ENCODE peak calls at places on chromosome 5, in seven cellular contexts. One of them, this sample, is unnamed.

GRCh38 chr5:158313739-158314464 is 455.0 kb upstream of the CLINT1 start:
- DNase-seq in A673: no peak
- DNase-seq in OCI-LY7: no peak
- DNase-seq in GM23248: peak; percentile 34
- DNase-seq in mesendoderm: peak; percentile 66
- DNase-seq in effector memory CD4-positive, alpha-beta T cell: no peak
- DNase-seq in CD8-positive, alpha-beta memory T cell: no peak
- DNase-seq in this sample: no peak

GRCh38 chr5:132003170-132003744 is 8.2 kb downstream of the ACSL6 start:
- DNase-seq in OCI-LY7: no peak
- DNase-seq in effector memory CD4-positive, alpha-beta T cell: no peak
- DNase-seq in GM23248: peak; percentile 26
- DNase-seq in mesendoderm: peak; percentile 90
- DNase-seq in CD8-positive, alpha-beta memory T cell: no peak
- DNase-seq in A673: no peak
- DNase-seq in this sample: peak; percentile 48

GRCh38 chr5:97544279-97545077 is 361.4 kb upstream of the RIOK2 start:
- DNase-seq in mesendoderm: peak; percentile 42
- DNase-seq in effector memory CD4-positive, alpha-beta T cell: no peak
- DNase-seq in OCI-LY7: no peak
- DNase-seq in GM23248: peak; percentile 49
- DNase-seq in A673: no peak
- DNase-seq in CD8-positive, alpha-beta memory T cell: no peak
- DNase-seq in this sample: no peak

GRCh38 chr5:158660726-158661125 is 439.0 kb downstream of the EBF1 start:
- DNase-seq in OCI-LY7: no peak
- DNase-seq in effector memory CD4-positive, alpha-beta T cell: no peak
- DNase-seq in A673: no peak
- DNase-seq in CD8-positive, alpha-beta memory T cell: no peak
- DNase-seq in GM23248: peak; percentile 86
- DNase-seq in mesendoderm: no peak
- DNase-seq in this sample: no peak

GRCh38 chr5:149273950-149274349 is 2.3 kb downstream of the AFAP1L1 start:
- DNase-seq in A673: no peak
- DNase-seq in CD8-positive, alpha-beta memory T cell: no peak
- DNase-seq in GM23248: no peak
- DNase-seq in OCI-LY7: no peak
- DNase-seq in effector memory CD4-positive, alpha-beta T cell: no peak
- DNase-seq in mesendoderm: peak; percentile 76
- DNase-seq in this sample: no peak

GRCh38 chr5:89342106-89342876 is 459.3 kb upstream of the MEF2C start:
- DNase-seq in GM23248: peak; percentile 94
- DNase-seq in CD8-positive, alpha-beta memory T cell: no peak
- DNase-seq in effector memory CD4-positive, alpha-beta T cell: no peak
- DNase-seq in mesendoderm: no peak
- DNase-seq in A673: peak; percentile 15
- DNase-seq in OCI-LY7: no peak
- DNase-seq in this sample: no peak

GRCh38 chr5:31059889-31060288 is 133.6 kb upstream of the CDH6 start:
- DNase-seq in mesendoderm: no peak
- DNase-seq in effector memory CD4-positive, alpha-beta T cell: no peak
- DNase-seq in A673: peak; percentile 56
- DNase-seq in OCI-LY7: no peak
- DNase-seq in CD8-positive, alpha-beta memory T cell: no peak
- DNase-seq in GM23248: peak; percentile 6
- DNase-seq in this sample: no peak

GRCh38 chr5:168260353-168261211 is 30.9 kb upstream of the WWC1 start:
- DNase-seq in A673: no peak
- DNase-seq in OCI-LY7: no peak
- DNase-seq in effector memory CD4-positive, alpha-beta T cell: no peak
- DNase-seq in mesendoderm: no peak
- DNase-seq in GM23248: no peak
- DNase-seq in CD8-positive, alpha-beta memory T cell: no peak
- DNase-seq in this sample: no peak

GRCh38 chr5:120624021-120624563 is 160.0 kb downstream of the PRR16 start:
- DNase-seq in OCI-LY7: no peak
- DNase-seq in CD8-positive, alpha-beta memory T cell: no peak
- DNase-seq in mesendoderm: no peak
- DNase-seq in GM23248: peak; percentile 58
- DNase-seq in A673: peak; percentile 1
- DNase-seq in effector memory CD4-positive, alpha-beta T cell: no peak
- DNase-seq in this sample: no peak

GRCh38 chr5:134090482-134090881 is 24.0 kb upstream of the TCF7 start:
- DNase-seq in mesendoderm: no peak
- DNase-seq in OCI-LY7: peak; percentile 45
- DNase-seq in effector memory CD4-positive, alpha-beta T cell: no peak
- DNase-seq in A673: no peak
- DNase-seq in GM23248: no peak
- DNase-seq in CD8-positive, alpha-beta memory T cell: no peak
- DNase-seq in this sample: no peak

GRCh38 chr5:14165375-14166091 is 22.4 kb downstream of the TRIO start:
- DNase-seq in effector memory CD4-positive, alpha-beta T cell: no peak
- DNase-seq in CD8-positive, alpha-beta memory T cell: no peak
- DNase-seq in OCI-LY7: no peak
- DNase-seq in mesendoderm: peak; percentile 87
- DNase-seq in GM23248: peak; percentile 78
- DNase-seq in A673: no peak
- DNase-seq in this sample: no peak

GRCh38 chr5:144183254-144183889 is 12.7 kb downstream of the KCTD16 start:
- DNase-seq in mesendoderm: no peak
- DNase-seq in A673: peak; percentile 33
- DNase-seq in effector memory CD4-positive, alpha-beta T cell: no peak
- DNase-seq in CD8-positive, alpha-beta memory T cell: no peak
- DNase-seq in GM23248: peak; percentile 82
- DNase-seq in OCI-LY7: peak; percentile 51
- DNase-seq in this sample: no peak

GRCh38 chr5:97420646-97421045 is 237.6 kb upstream of the RIOK2 start:
- DNase-seq in A673: no peak
- DNase-seq in OCI-LY7: no peak
- DNase-seq in CD8-positive, alpha-beta memory T cell: no peak
- DNase-seq in GM23248: no peak
- DNase-seq in effector memory CD4-positive, alpha-beta T cell: no peak
- DNase-seq in mesendoderm: no peak
- DNase-seq in this sample: no peak

GRCh38 chr5:10726179-10726912 is 34.7 kb downstream of the DAP start:
- DNase-seq in mesendoderm: no peak
- DNase-seq in A673: no peak
- DNase-seq in effector memory CD4-positive, alpha-beta T cell: no peak
- DNase-seq in OCI-LY7: no peak
- DNase-seq in CD8-positive, alpha-beta memory T cell: no peak
- DNase-seq in GM23248: no peak
- DNase-seq in this sample: no peak

GRCh38 chr5:144742376-144742775 is 571.7 kb downstream of the KCTD16 start:
- DNase-seq in CD8-positive, alpha-beta memory T cell: no peak
- DNase-seq in effector memory CD4-positive, alpha-beta T cell: no peak
- DNase-seq in OCI-LY7: no peak
- DNase-seq in GM23248: no peak
- DNase-seq in mesendoderm: peak; percentile 47
- DNase-seq in A673: no peak
- DNase-seq in this sample: no peak

GRCh38 chr5:149429839-149430721 is 51.0 kb upstream of the IL17B start:
- DNase-seq in GM23248: no peak
- DNase-seq in effector memory CD4-positive, alpha-beta T cell: no peak
- DNase-seq in CD8-positive, alpha-beta memory T cell: no peak
- DNase-seq in mesendoderm: peak; percentile 95
- DNase-seq in OCI-LY7: peak; percentile 42
- DNase-seq in A673: no peak
- DNase-seq in this sample: no peak

GRCh38 chr5:9430306-9430705 is 115.6 kb downstream of the SEMA5A start:
- DNase-seq in A673: no peak
- DNase-seq in OCI-LY7: no peak
- DNase-seq in mesendoderm: no peak
- DNase-seq in CD8-positive, alpha-beta memory T cell: no peak
- DNase-seq in GM23248: no peak
- DNase-seq in effector memory CD4-positive, alpha-beta T cell: no peak
- DNase-seq in this sample: no peak

GRCh38 chr5:150851039-150851438 is 4.7 kb downstream of the IRGM start:
- DNase-seq in A673: no peak
- DNase-seq in effector memory CD4-positive, alpha-beta T cell: no peak
- DNase-seq in CD8-positive, alpha-beta memory T cell: no peak
- DNase-seq in GM23248: no peak
- DNase-seq in mesendoderm: no peak
- DNase-seq in OCI-LY7: no peak
- DNase-seq in this sample: no peak

GRCh38 chr5:59079622-59080620 is 497.0 kb downstream of the RAB3C start:
- DNase-seq in effector memory CD4-positive, alpha-beta T cell: no peak
- DNase-seq in GM23248: peak; percentile 97
- DNase-seq in OCI-LY7: no peak
- DNase-seq in mesendoderm: peak; percentile 37
- DNase-seq in A673: no peak
- DNase-seq in CD8-positive, alpha-beta memory T cell: no peak
- DNase-seq in this sample: peak; percentile 33

GRCh38 chr5:119309290-119309818 is 46.5 kb upstream of the TNFAIP8 start:
- DNase-seq in mesendoderm: no peak
- DNase-seq in A673: no peak
- DNase-seq in effector memory CD4-positive, alpha-beta T cell: no peak
- DNase-seq in CD8-positive, alpha-beta memory T cell: no peak
- DNase-seq in GM23248: no peak
- DNase-seq in OCI-LY7: peak; percentile 79
- DNase-seq in this sample: no peak
- H3K4me3 ChIP-seq in mesendoderm: no peak overlapping the region
- H3K4me3 ChIP-seq in A673: no peak overlapping the region
- H3K4me3 ChIP-seq in effector memory CD4-positive, alpha-beta T cell: peak overlapping the region; percentile 1
- H3K4me3 ChIP-seq in CD8-positive, alpha-beta memory T cell: peak overlapping the region; percentile 27
- H3K4me3 ChIP-seq in GM23248: no peak overlapping the region
- H3K4me3 ChIP-seq in OCI-LY7: peak overlapping the region; percentile 54
- H3K4me3 ChIP-seq in this sample: no peak overlapping the region

GRCh38 chr5:164600166-164600715 is 1094.8 kb downstream of the MAT2B start:
- DNase-seq in effector memory CD4-positive, alpha-beta T cell: no peak
- DNase-seq in CD8-positive, alpha-beta memory T cell: no peak
- DNase-seq in A673: no peak
- DNase-seq in GM23248: no peak
- DNase-seq in mesendoderm: no peak
- DNase-seq in OCI-LY7: no peak
- DNase-seq in this sample: no peak

GRCh38 chr5:164597293-164597900 is 1092.0 kb downstream of the MAT2B start:
- DNase-seq in mesendoderm: peak; percentile 48
- DNase-seq in GM23248: no peak
- DNase-seq in CD8-positive, alpha-beta memory T cell: no peak
- DNase-seq in A673: peak; percentile 18
- DNase-seq in OCI-LY7: peak; percentile 14
- DNase-seq in effector memory CD4-positive, alpha-beta T cell: no peak
- DNase-seq in this sample: peak; percentile 10

DNA sequence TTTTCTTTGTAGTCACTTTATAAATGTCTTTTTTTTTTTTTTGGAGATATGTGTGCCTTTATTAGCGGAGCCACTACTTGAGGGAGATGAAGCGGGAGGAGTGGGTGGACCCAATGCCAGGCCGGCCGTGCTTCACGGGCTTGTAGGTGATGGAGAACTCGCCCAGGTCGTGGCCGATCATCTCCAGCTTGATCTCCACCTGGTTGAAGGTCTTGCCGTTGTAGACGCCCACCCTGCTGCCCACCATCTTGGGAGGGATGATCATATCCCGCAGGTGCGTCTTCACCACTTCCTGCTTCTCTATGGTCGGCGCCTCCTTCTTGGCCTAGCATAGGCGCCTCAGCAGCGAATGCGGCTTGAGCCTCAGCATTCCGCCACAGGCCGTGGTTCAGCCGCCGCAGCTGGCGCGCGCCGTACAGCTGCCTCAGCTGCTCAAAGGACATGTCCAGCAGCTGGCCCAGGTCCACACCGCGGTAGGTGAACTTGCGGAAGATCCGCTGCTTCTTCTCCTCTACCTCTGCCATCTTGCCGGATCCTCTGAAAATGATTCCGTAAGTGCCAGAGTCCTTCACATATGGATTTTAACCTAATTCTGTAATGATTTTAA is 1095.6 kb downstream of the MAT2B start:
- DNase-seq in CD8-positive, alpha-beta memory T cell: no peak
- DNase-seq in A673: no peak
- DNase-seq in OCI-LY7: no peak
- DNase-seq in mesendoderm: no peak
- DNase-seq in GM23248: no peak
- DNase-seq in effector memory CD4-positive, alpha-beta T cell: no peak
- DNase-seq in this sample: no peak
- H3K27ac ChIP-seq in CD8-positive, alpha-beta memory T cell: no peak overlapping the region
- H3K27ac ChIP-seq in A673: no peak overlapping the region
- H3K27ac ChIP-seq in OCI-LY7: no peak overlapping the region
- H3K27ac ChIP-seq in mesendoderm: no peak overlapping the region
- H3K27ac ChIP-seq in GM23248: no peak overlapping the region
- H3K27ac ChIP-seq in effector memory CD4-positive, alpha-beta T cell: no peak overlapping the region
- H3K27ac ChIP-seq in this sample: no peak overlapping the region

DNA sequence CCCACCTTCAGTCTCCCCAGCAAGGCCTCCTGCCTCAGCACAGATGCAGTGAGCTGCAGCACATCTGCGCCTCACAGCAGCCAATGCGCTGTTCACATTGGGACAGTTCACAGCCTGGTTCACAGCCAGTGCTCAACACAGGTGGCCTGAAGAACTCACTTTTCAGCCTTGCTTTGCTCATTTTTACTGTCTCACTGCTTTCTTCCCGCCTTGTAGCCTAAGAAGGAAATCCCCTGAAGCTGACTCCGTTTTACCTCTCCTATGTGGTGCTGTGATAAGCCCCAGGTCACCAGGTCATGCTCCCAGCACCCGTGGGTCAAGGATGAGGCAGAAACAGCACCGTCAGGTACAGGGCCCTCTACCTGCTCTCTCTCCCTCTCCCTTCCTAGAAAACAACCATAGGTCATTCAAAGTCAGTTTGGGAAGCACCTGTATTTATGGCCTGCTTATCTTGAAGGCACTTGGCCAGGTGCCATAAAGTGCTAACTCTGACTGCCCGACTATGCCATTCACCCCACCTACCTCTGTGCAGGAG is 1.1 kb downstream of the GCNT4 start:
- DNase-seq in OCI-LY7: no peak
- DNase-seq in CD8-positive, alpha-beta memory T cell: no peak
- DNase-seq in mesendoderm: peak; percentile 32
- DNase-seq in effector memory CD4-positive, alpha-beta T cell: no peak
- DNase-seq in GM23248: peak; percentile 17
- DNase-seq in A673: no peak
- DNase-seq in this sample: no peak
- H3K4me3 ChIP-seq in OCI-LY7: no peak overlapping the region
- H3K4me3 ChIP-seq in CD8-positive, alpha-beta memory T cell: peak overlapping the region; percentile 70
- H3K4me3 ChIP-seq in mesendoderm: no peak overlapping the region
- H3K4me3 ChIP-seq in effector memory CD4-positive, alpha-beta T cell: peak overlapping the region; percentile 80
- H3K4me3 ChIP-seq in GM23248: peak overlapping the region; percentile 82
- H3K4me3 ChIP-seq in A673: peak overlapping the region; percentile 72
- H3K4me3 ChIP-seq in this sample: no peak overlapping the region

DNA sequence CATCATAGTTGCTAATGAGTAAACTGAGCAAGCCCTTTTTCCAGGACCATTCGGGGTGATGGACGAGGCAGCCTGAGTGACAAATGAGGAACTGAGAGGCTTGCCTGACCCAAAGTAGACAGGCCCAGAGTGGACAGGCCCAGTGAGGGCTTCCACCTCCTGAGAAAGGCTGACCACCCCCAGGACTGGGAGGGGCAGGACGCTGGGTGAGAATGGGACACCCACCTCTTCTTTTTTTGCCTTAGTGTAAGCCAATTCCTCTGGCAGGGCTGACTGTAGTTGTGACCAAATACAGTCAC is 68.3 kb downstream of the MACROH2A1 start:
- DNase-seq in A673: no peak
- DNase-seq in OCI-LY7: no peak
- DNase-seq in mesendoderm: no peak
- DNase-seq in CD8-positive, alpha-beta memory T cell: no peak
- DNase-seq in GM23248: no peak
- DNase-seq in effector memory CD4-positive, alpha-beta T cell: no peak
- DNase-seq in this sample: no peak
- H3K27ac ChIP-seq in A673: no peak overlapping the region
- H3K27ac ChIP-seq in OCI-LY7: no peak overlapping the region
- H3K27ac ChIP-seq in mesendoderm: no peak overlapping the region
- H3K27ac ChIP-seq in CD8-positive, alpha-beta memory T cell: no peak overlapping the region
- H3K27ac ChIP-seq in GM23248: no peak overlapping the region
- H3K27ac ChIP-seq in effector memory CD4-positive, alpha-beta T cell: no peak overlapping the region
- H3K27ac ChIP-seq in this sample: no peak overlapping the region

GRCh38 chr5:119353213-119353612 is 2.6 kb upstream of the TNFAIP8 start:
- DNase-seq in OCI-LY7: no peak
- DNase-seq in mesendoderm: peak; percentile 47
- DNase-seq in A673: no peak
- DNase-seq in effector memory CD4-positive, alpha-beta T cell: no peak
- DNase-seq in GM23248: no peak
- DNase-seq in CD8-positive, alpha-beta memory T cell: no peak
- DNase-seq in this sample: no peak
- H3K4me3 ChIP-seq in OCI-LY7: peak overlapping the region; percentile 73
- H3K4me3 ChIP-seq in mesendoderm: no peak overlapping the region
- H3K4me3 ChIP-seq in A673: no peak overlapping the region
- H3K4me3 ChIP-seq in effector memory CD4-positive, alpha-beta T cell: peak overlapping the region; percentile 33
- H3K4me3 ChIP-seq in GM23248: no peak overlapping the region
- H3K4me3 ChIP-seq in CD8-positive, alpha-beta memory T cell: no peak overlapping the region
- H3K4me3 ChIP-seq in this sample: no peak overlapping the region

This sample was measured in SJCRH30.